ENCODE peak calls at places on chromosomes 12 and 14, in eight cellular contexts. I is GM23248, F is OCI-LY7, Z is PC-9, V is SK-N-SH, J is HCT116, B is hepatocyte, O is MM.1S. Y is an unnamed sample.

GRCh38 chr12:27610380-27610779 is 85.9 kb upstream of the REP15 start:
- DNase-seq in I (peak; percentile 72), F (no peak), Z (no peak), V (no peak), J (peak; percentile 26), B (no peak), O (no peak), Y (no peak)

GRCh38 chr12:113098428-113099028 is 37.0 kb downstream of the RASAL1 start:
- DNase-seq in I (peak; percentile 94), F (peak; percentile 82), Z (peak; percentile 90), V (peak; percentile 92), J (peak; percentile 79), B (peak; percentile 88), O (peak; percentile 9), Y (peak; percentile 93)

GRCh38 chr14:94568186-94568585 is 6.9 kb downstream of the SERPINA4 start:
- DNase-seq in I (no peak), F (no peak), Z (no peak), V (no peak), J (no peak), B (no peak), O (no peak), Y (no peak)

GRCh38 chr12:109813810-109814416 is 19.3 kb downstream of the TRPV4 start:
- DNase-seq in I (no peak), F (no peak), Z (no peak), V (no peak), J (no peak), B (no peak), O (no peak), Y (no peak)

GRCh38 chr12:57887631-57888406 is 41.3 kb upstream of the CTDSP2 start:
- DNase-seq in I (peak; percentile 75), F (no peak), Z (peak; percentile 24), V (peak; percentile 77), J (no peak), B (no peak), O (no peak), Y (no peak)

GRCh38 chr14:82009076-82009475 is 475.4 kb upstream of the SEL1L start:
- DNase-seq in I (no peak), F (peak; percentile 1), Z (no peak), V (peak; percentile 7), J (no peak), B (peak; percentile 12), O (no peak), Y (peak; percentile 48)

GRCh38 chr12:65634626-65635331 is 189.5 kb upstream of the HMGA2 start:
- DNase-seq in I (peak; percentile 87), F (no peak), Z (no peak), V (no peak), J (no peak), B (peak; percentile 22), O (no peak), Y (no peak)

GRCh38 chr12:33560653-33561208 is 121.1 kb upstream of the SYT10 start:
- DNase-seq in I (no peak), F (no peak), Z (no peak), V (no peak), J (no peak), B (no peak), O (no peak), Y (no peak)

GRCh38 chr12:16618256-16618655 is 12.3 kb upstream of the LMO3 start:
- DNase-seq in I (no peak), F (no peak), Z (no peak), V (no peak), J (no peak), B (no peak), O (no peak), Y (no peak)

GRCh38 chr12:121038861-121039654 is at the start of gene OASL:
- DNase-seq in I (peak; percentile 68), F (no peak), Z (peak; percentile 49), V (peak; percentile 34), J (no peak), B (peak; percentile 2), O (peak; percentile 36), Y (peak; percentile 69)

GRCh38 chr12:111246477-111247011 is 122.4 kb downstream of the PHETA1 start:
- DNase-seq in I (no peak), F (no peak), Z (no peak), V (no peak), J (no peak), B (no peak), O (no peak), Y (no peak)

GRCh38 chr12:109537136-109537535 is 36.2 kb downstream of the MMAB start:
- DNase-seq in I (no peak), F (no peak), Z (no peak), V (no peak), J (no peak), B (no peak), O (no peak), Y (no peak)

GRCh38 chr14:104881369-104881979 is 16.4 kb downstream of the CEP170B start:
- DNase-seq in I (no peak), F (no peak), Z (no peak), V (peak; percentile 75), J (no peak), B (no peak), O (no peak), Y (no peak)

GRCh38 chr12:77572371-77572770 is 258.3 kb upstream of the NAV3 start:
- DNase-seq in I (no peak), F (no peak), Z (no peak), V (no peak), J (no peak), B (no peak), O (no peak), Y (no peak)

GRCh38 chr12:57823131-57823907 is 4.8 kb upstream of the AVIL start:
- DNase-seq in I (no peak), F (no peak), Z (no peak), V (no peak), J (no peak), B (no peak), O (no peak), Y (no peak)

GRCh38 chr12:124837958-124838803 is 25.5 kb downstream of the SCARB1 start:
- DNase-seq in I (peak; percentile 96), F (no peak), Z (peak; percentile 88), V (peak; percentile 96), J (peak; percentile 94), B (peak; percentile 84), O (no peak), Y (no peak)

GRCh38 chr12:115158816-115159215 is 474.8 kb upstream of the TBX3 start:
- DNase-seq in I (no peak), F (no peak), Z (no peak), V (no peak), J (no peak), B (no peak), O (no peak), Y (no peak)

GRCh38 chr14:39122330-39123138 is 8.4 kb downstream of the GEMIN2 start:
- DNase-seq in I (peak; percentile 14), F (no peak), Z (no peak), V (no peak), J (no peak), B (no peak), O (no peak), Y (no peak)

GRCh38 chr12:118982308-118982707 is 967 bp downstream of the SRRM4 start:
- DNase-seq in I (no peak), F (no peak), Z (no peak), V (no peak), J (no peak), B (no peak), O (no peak), Y (no peak)

DNA sequence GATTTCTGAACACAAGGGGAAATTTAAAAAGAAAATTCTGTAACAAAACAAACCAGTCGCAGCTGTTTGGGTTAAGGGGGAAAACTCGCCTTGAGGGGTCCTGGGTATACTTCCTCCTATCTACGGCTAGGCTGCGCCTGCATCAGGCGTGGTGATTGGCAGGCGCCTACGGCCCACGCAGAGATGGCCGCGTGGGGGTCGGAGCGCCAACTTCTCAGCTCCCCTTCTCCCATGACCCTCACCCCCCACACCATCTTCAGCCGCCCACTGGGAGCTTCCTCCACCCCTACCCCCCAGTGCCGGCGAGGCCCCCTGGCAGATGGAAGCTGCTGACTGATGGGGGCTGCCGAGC is 12.2 kb downstream of the SIX1 start:
- DNase-seq in I (no peak), F (no peak), Z (no peak), V (no peak), J (no peak), B (no peak), O (no peak), Y (no peak)
- H3K79me2 ChIP-seq in I (no peaks in the 10 kb centered on the region), F (no peaks in the 10 kb centered on the region), Z (no peaks in the 10 kb centered on the region), V (peaks cover 63% of the 10 kb centered on the region), J (no peaks in the 10 kb centered on the region), B (no peaks in the 10 kb centered on the region), O (no peaks in the 10 kb centered on the region), Y (no peaks in the 10 kb centered on the region)

DNA sequence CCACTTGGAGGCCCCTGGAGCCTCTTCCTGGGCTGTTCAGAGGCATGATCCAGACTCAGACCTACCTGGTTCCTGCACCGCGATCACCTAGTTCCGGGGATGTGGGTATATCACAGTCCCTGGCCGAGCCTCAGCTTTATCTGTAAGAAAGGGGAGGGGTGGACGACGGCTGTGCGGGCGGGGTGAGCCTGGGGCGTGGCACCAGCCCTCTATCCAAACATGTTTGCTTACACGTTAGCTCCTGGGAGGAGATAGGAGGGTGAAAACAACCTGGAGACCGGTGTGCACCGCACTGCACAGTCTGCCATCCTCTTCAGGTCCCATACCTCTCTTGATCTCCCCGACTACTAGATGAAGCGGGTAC is 1.2 kb downstream of the ANKRD9 start:
- DNase-seq in I (no peak), F (no peak), Z (peak; percentile 73), V (no peak), J (no peak), B (peak; percentile 87), O (no peak), Y (no peak)
- H3K4me3 ChIP-seq in I (no peak overlapping the region), F (no peak overlapping the region), Z (peak overlapping the region; percentile 63), V (peak overlapping the region; percentile 64), J (peak overlapping the region; percentile 80), B (peak overlapping the region; percentile 72), O (no peak overlapping the region), Y (no peak overlapping the region)

DNA sequence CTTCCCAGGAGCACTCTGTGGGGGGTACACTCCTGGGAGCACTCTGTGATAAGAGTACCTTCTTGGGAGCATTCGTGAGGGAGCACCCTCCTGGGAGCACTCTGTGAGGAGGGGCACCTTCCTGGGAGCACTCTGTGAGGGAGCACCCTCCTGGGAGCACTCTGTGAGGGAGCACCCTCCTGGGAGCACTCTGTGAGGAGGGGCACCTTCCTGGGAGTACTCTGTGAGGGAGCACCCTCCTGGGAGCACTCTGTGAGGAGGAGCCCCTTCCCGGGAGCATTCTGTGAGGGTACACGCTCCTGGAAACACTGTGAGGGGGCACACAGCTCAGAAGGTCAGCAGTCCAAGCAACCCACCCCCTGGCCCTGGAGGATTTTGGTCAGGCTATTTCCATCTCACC is 22.6 kb downstream of the LRCOL1 start:
- DNase-seq in I (no peak), F (no peak), Z (no peak), V (no peak), J (no peak), B (no peak), O (no peak), Y (no peak)
- H3K9me2 ChIP-seq in I (no peaks in the 10 kb centered on the region), F (no peaks in the 10 kb centered on the region), Z (no peaks in the 10 kb centered on the region), V (no peaks in the 10 kb centered on the region), J (no peaks in the 10 kb centered on the region), B (no peaks in the 10 kb centered on the region), O (no peaks in the 10 kb centered on the region), Y (no peaks in the 10 kb centered on the region)

DNA sequence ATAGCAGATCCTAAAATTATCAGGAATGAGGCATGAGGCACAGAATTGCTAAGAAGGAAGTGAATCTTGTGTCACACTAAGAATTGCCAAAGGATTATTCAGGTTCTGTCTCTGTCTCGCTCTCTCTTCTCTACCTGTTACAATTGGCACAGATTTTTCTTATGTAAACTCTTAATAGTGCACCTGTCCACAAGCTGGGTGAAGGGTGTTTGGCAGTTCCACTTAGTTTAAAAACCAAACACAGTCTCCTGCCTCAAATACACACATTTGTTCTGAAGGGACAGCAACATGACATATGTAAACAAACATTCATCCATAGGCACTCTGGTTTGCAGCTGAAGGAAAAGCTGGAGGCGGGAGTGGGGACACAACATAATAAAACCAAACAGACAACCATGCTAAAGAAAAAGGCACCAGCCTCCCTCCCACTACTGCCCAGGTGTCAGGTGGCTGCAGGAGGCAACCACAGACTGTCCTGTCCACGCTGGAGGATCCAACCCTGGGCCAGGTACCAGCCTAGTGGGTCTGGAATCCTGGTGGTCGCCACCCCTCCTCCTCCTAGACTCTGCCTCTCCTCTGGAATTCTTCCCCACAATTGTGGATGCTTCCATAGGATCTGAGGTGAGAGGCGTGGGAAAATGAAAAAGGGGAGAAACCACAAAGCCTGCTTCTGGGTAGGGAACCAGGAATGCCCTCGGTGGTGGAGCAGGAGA is 81.2 kb downstream of the TMEM260 start:
- DNase-seq in I (no peak), F (no peak), Z (no peak), V (no peak), J (no peak), B (no peak), O (no peak), Y (no peak)
- H3K79me2 ChIP-seq in I (no peaks in the 10 kb centered on the region), F (no peaks in the 10 kb centered on the region), Z (no peaks in the 10 kb centered on the region), V (no peaks in the 10 kb centered on the region), J (no peaks in the 10 kb centered on the region), B (no peaks in the 10 kb centered on the region), O (no peaks in the 10 kb centered on the region), Y (no peaks in the 10 kb centered on the region)

Y was measured in Karpas-422.